ENCODE peak calls at places on chromosomes 1 and 21, in five cellular contexts. I, D, X, Z and R are unnamed samples.
A peak's percentile ranks its signal among the peaks of the same experiment; 100 is the strongest.

GRCh38 chr1:64505944-64506658 is 36.2 kb downstream of the CACHD1 start:
- DNase-seq in I (no peak), D (no peak), X (peak; percentile 62), Z (no peak), R (peak; percentile 10)

GRCh38 chr1:207805841-207806421 is 54.1 kb downstream of the CD46 start:
- DNase-seq in I (no peak), D (no peak), X (peak; percentile 85), Z (peak; percentile 99), R (peak; percentile 69)

GRCh38 chr1:36913523-36914060 is 120.7 kb downstream of the GRIK3 start:
- DNase-seq in I (no peak), D (no peak), X (no peak), Z (no peak), R (no peak)

GRCh38 chr1:223210786-223211115 is 67.7 kb upstream of the TLR5 start:
- DNase-seq in I (no peak), D (no peak), X (no peak), Z (no peak), R (no peak)

GRCh38 chr21:29322570-29322957 is 23.8 kb downstream of the BACH1 start:
- DNase-seq in I (no peak), D (no peak), X (no peak), Z (no peak), R (no peak)

GRCh38 chr1:168092566-168093355 is 44.0 kb downstream of the GPR161 start:
- DNase-seq in I (no peak), D (no peak), X (no peak), Z (peak; percentile 38), R (no peak)

GRCh38 chr21:41751621-41752020 is 15.2 kb downstream of the RIPK4 start:
- DNase-seq in I (no peak), D (no peak), X (no peak), Z (no peak), R (no peak)

GRCh38 chr21:41973861-41974751 is 20.3 kb upstream of the C2CD2 start:
- DNase-seq in I (no peak), D (no peak), X (no peak), Z (no peak), R (peak; percentile 27)

GRCh38 chr1:47527653-47528272 is 89.9 kb downstream of the FOXD2 start:
- DNase-seq in I (peak; percentile 28), D (no peak), X (no peak), Z (peak; percentile 8), R (no peak)

GRCh38 chr1:28056129-28056925 is 32.1 kb downstream of the EYA3 start:
- DNase-seq in I (peak; percentile 65), D (peak; percentile 13), X (no peak), Z (no peak), R (no peak)

GRCh38 chr21:26715878-26716506 is 129.2 kb downstream of the ADAMTS1 start:
- DNase-seq in I (no peak), D (no peak), X (no peak), Z (peak; percentile 51), R (peak; percentile 79)

GRCh38 chr1:53332833-53333232 is 5.0 kb upstream of the LRP8 start:
- DNase-seq in I (no peak), D (no peak), X (peak; percentile 20), Z (no peak), R (no peak)

GRCh38 chr1:18642278-18643095 is 11.8 kb downstream of the PAX7 start:
- DNase-seq in I (no peak), D (no peak), X (no peak), Z (no peak), R (no peak)

GRCh38 chr1:75100481-75101092 is 33.6 kb upstream of the LHX8 start:
- DNase-seq in I (no peak), D (no peak), X (no peak), Z (no peak), R (no peak)

GRCh38 chr1:59569198-59569597 is 245.6 kb upstream of the HOOK1 start:
- DNase-seq in I (no peak), D (no peak), X (no peak), Z (peak; percentile 30), R (no peak)

GRCh38 chr21:46055863-46056281 is 42.0 kb upstream of the COL6A2 start:
- DNase-seq in I (no peak), D (no peak), X (no peak), Z (no peak), R (no peak)

GRCh38 chr21:45515241-45516061 is 26.8 kb downstream of the SLC19A1 start:
- DNase-seq in I (no peak), D (no peak), X (peak; percentile 57), Z (no peak), R (peak; percentile 91)

GRCh38 chr1:157626099-157626498 is 28.2 kb upstream of the FCRL4 start:
- DNase-seq in I (peak; percentile 4), D (no peak), X (no peak), Z (no peak), R (no peak)